ENCODE peak calls at places on chromosomes 16 and 17, in five cellular contexts. One of them, this sample, is unnamed.

GRCh38 chr16:27408602-27409031 is 6.6 kb downstream of the IL21R start:
- DNase-seq in fibroblast of pulmonary artery: no peak
- DNase-seq in stimulated activated CD4-positive, alpha-beta T cell treated with anti-CD3 and anti-CD28 coated beads, Interleukin-1b, Interleukin-23, amount 100 ng/mL, for 48 hours: no peak
- DNase-seq in stimulated activated CD8-positive, alpha-beta memory T cell treated with anti-CD3 and anti-CD28 coated beads, Interleukin-15, amount 100 ng/mL, for 24 hours: no peak
- DNase-seq in retina: no peak
- DNase-seq in this sample: no peak

GRCh38 chr17:40110026-40110425 is 9.6 kb upstream of the NR1D1 start:
- DNase-seq in fibroblast of pulmonary artery: no peak
- DNase-seq in stimulated activated CD4-positive, alpha-beta T cell treated with anti-CD3 and anti-CD28 coated beads, Interleukin-1b, Interleukin-23, amount 100 ng/mL, for 48 hours: no peak
- DNase-seq in stimulated activated CD8-positive, alpha-beta memory T cell treated with anti-CD3 and anti-CD28 coated beads, Interleukin-15, amount 100 ng/mL, for 24 hours: no peak
- DNase-seq in retina: peak
- DNase-seq in this sample: no peak

GRCh38 chr17:30273373-30273772 is 18.4 kb downstream of the BLMH start:
- DNase-seq in fibroblast of pulmonary artery: peak
- DNase-seq in stimulated activated CD4-positive, alpha-beta T cell treated with anti-CD3 and anti-CD28 coated beads, Interleukin-1b, Interleukin-23, amount 100 ng/mL, for 48 hours: no peak
- DNase-seq in stimulated activated CD8-positive, alpha-beta memory T cell treated with anti-CD3 and anti-CD28 coated beads, Interleukin-15, amount 100 ng/mL, for 24 hours: no peak
- DNase-seq in retina: no peak
- DNase-seq in this sample: no peak

GRCh38 chr16:11328172-11329079 is 16.8 kb upstream of the RMI2 start:
- DNase-seq in fibroblast of pulmonary artery: peak
- DNase-seq in stimulated activated CD4-positive, alpha-beta T cell treated with anti-CD3 and anti-CD28 coated beads, Interleukin-1b, Interleukin-23, amount 100 ng/mL, for 48 hours: peak
- DNase-seq in stimulated activated CD8-positive, alpha-beta memory T cell treated with anti-CD3 and anti-CD28 coated beads, Interleukin-15, amount 100 ng/mL, for 24 hours: no peak
- DNase-seq in retina: peak
- DNase-seq in this sample: peak

GRCh38 chr17:14494161-14494560 is 193.3 kb downstream of the HS3ST3B1 start:
- DNase-seq in fibroblast of pulmonary artery: no peak
- DNase-seq in stimulated activated CD4-positive, alpha-beta T cell treated with anti-CD3 and anti-CD28 coated beads, Interleukin-1b, Interleukin-23, amount 100 ng/mL, for 48 hours: no peak
- DNase-seq in stimulated activated CD8-positive, alpha-beta memory T cell treated with anti-CD3 and anti-CD28 coated beads, Interleukin-15, amount 100 ng/mL, for 24 hours: no peak
- DNase-seq in retina: no peak
- DNase-seq in this sample: no peak

GRCh38 chr16:75660321-75660720 is 12.7 kb downstream of the TERF2IP start:
- DNase-seq in fibroblast of pulmonary artery: no peak
- DNase-seq in stimulated activated CD4-positive, alpha-beta T cell treated with anti-CD3 and anti-CD28 coated beads, Interleukin-1b, Interleukin-23, amount 100 ng/mL, for 48 hours: no peak
- DNase-seq in stimulated activated CD8-positive, alpha-beta memory T cell treated with anti-CD3 and anti-CD28 coated beads, Interleukin-15, amount 100 ng/mL, for 24 hours: no peak
- DNase-seq in retina: no peak
- DNase-seq in this sample: no peak

GRCh38 chr16:15785386-15786059 is 71.3 kb downstream of the MYH11 start:
- DNase-seq in fibroblast of pulmonary artery: no peak
- DNase-seq in stimulated activated CD4-positive, alpha-beta T cell treated with anti-CD3 and anti-CD28 coated beads, Interleukin-1b, Interleukin-23, amount 100 ng/mL, for 48 hours: no peak
- DNase-seq in stimulated activated CD8-positive, alpha-beta memory T cell treated with anti-CD3 and anti-CD28 coated beads, Interleukin-15, amount 100 ng/mL, for 24 hours: no peak
- DNase-seq in retina: no peak
- DNase-seq in this sample: no peak

GRCh38 chr16:89855986-89856385 is 17.4 kb upstream of the TCF25 start:
- DNase-seq in fibroblast of pulmonary artery: no peak
- DNase-seq in stimulated activated CD4-positive, alpha-beta T cell treated with anti-CD3 and anti-CD28 coated beads, Interleukin-1b, Interleukin-23, amount 100 ng/mL, for 48 hours: no peak
- DNase-seq in stimulated activated CD8-positive, alpha-beta memory T cell treated with anti-CD3 and anti-CD28 coated beads, Interleukin-15, amount 100 ng/mL, for 24 hours: no peak
- DNase-seq in retina: no peak
- DNase-seq in this sample: no peak

This sample was measured in mesenchymal stem cell.